ENCODE peak calls at places on chromosomes 13 and 19, in eight cellular contexts. L is CD8-positive, alpha-beta memory T cell; Y is stimulated activated CD8-positive, alpha-beta memory T cell treated with anti-CD3 and anti-CD28 coated beads, Interleukin-7, amount 100 ng/mL, for 48 hours; I is endothelial cell; H is PC-9; C is Daoy; J is HEK293T; D is retinal pigment epithelial cell. P is an unnamed sample.

GRCh38 chr13:41273806-41274441 is 10.5 kb upstream of the MTRF1 start:
- DNase-seq in J (no peak), L (no peak), H (no peak), D (no peak), Y (no peak), I (no peak), C (no peak), P (no peak)

GRCh38 chr19:48553676-48554384 is 1.9 kb downstream of the SULT2B1 start:
- DNase-seq in I (no peak), C (peak; percentile 45), L (no peak), Y (no peak), H (peak; percentile 85), J (no peak), D (no peak), P (no peak)

GRCh38 chr19:48950830-48951519 is 3.7 kb upstream of the BAX start:
- DNase-seq in D (no peak), J (no peak), I (no peak), H (no peak), L (no peak), Y (no peak), C (no peak), P (no peak)

GRCh38 chr13:113862766-113863510 is 938 bp downstream of the GAS6 start:
- DNase-seq in Y (no peak), I (peak; percentile 40), L (no peak), C (no peak), J (peak; percentile 17), H (peak; percentile 52), D (no peak), P (peak; percentile 70)

GRCh38 chr13:29791997-29792775 is 58.2 kb downstream of the UBL3 start:
- DNase-seq in C (no peak), I (no peak), D (no peak), Y (no peak), L (no peak), H (no peak), J (no peak), P (no peak)

GRCh38 chr13:27853871-27854270 is 61.6 kb downstream of the GSX1 start:
- DNase-seq in C (peak; percentile 67), I (no peak), Y (no peak), D (no peak), H (no peak), J (no peak), L (no peak), P (no peak)

GRCh38 chr19:33156354-33156753 is 24.4 kb downstream of the WDR88 start:
- DNase-seq in D (no peak), L (no peak), J (no peak), I (no peak), H (no peak), C (no peak), Y (no peak), P (no peak)

GRCh38 chr19:43441736-43442135 is 23.7 kb downstream of the LYPD3 start:
- DNase-seq in L (no peak), D (no peak), C (no peak), J (no peak), H (no peak), I (no peak), Y (no peak), P (no peak)

GRCh38 chr19:35168261-35168660 is 13.7 kb downstream of the FXYD5 start:
- DNase-seq in H (peak; percentile 70), Y (no peak), D (no peak), C (peak; percentile 49), I (no peak), L (no peak), J (no peak), P (no peak)

GRCh38 chr19:4014541-4015491 is 7.3 kb downstream of the PIAS4 start:
- DNase-seq in J (no peak), H (no peak), L (no peak), Y (no peak), I (no peak), C (no peak), D (no peak), P (peak; percentile 59)

GRCh38 chr13:45674908-45675307 is 27.2 kb upstream of the CBY2 start:
- DNase-seq in C (peak; percentile 88), I (no peak), J (no peak), L (no peak), H (no peak), D (peak; percentile 85), Y (no peak), P (no peak)

GRCh38 chr13:48555441-48555840 is 22.6 kb upstream of the RCBTB2 start:
- DNase-seq in C (no peak), L (no peak), I (no peak), J (no peak), Y (no peak), D (no peak), H (no peak), P (no peak)

GRCh38 chr13:33125821-33126570 is 109.8 kb downstream of the KL start:
- DNase-seq in L (no peak), Y (no peak), D (peak; percentile 76), J (peak; percentile 13), H (peak; percentile 73), I (no peak), C (peak; percentile 90), P (peak; percentile 63)

GRCh38 chr13:113142876-113143275 is 15.6 kb upstream of the PROZ start:
- DNase-seq in I (no peak), L (no peak), C (no peak), Y (no peak), J (no peak), H (no peak), D (no peak), P (peak; percentile 30)

GRCh38 chr13:84439108-84439507 is 556.8 kb upstream of the SLITRK1 start:
- DNase-seq in H (no peak), D (peak; percentile 66), C (no peak), J (no peak), I (no peak), Y (no peak), L (no peak), P (no peak)